ENCODE peak calls at places on chromosome 1, in four cellular contexts. B is cerebellum; S is amniotic stem cell; J is activated naive CD4-positive, alpha-beta T cell. Z is an unnamed sample.

GRCh38 chr1:223712184-223712855 is at the start of gene CAPN2:
- DNase-seq in J (no peak), S (peak), B (peak), Z (peak)

GRCh38 chr1:243623831-243624230 is 226.2 kb downstream of the AKT3 start:
- DNase-seq in S (no peak), B (no peak), J (no peak), Z (no peak)

GRCh38 chr1:58287894-58288623 is 258.5 kb downstream of the OMA1 start:
- DNase-seq in S (no peak), J (no peak), B (no peak), Z (no peak)

GRCh38 chr1:226985839-226986463 is 45.9 kb downstream of the COQ8A start:
- DNase-seq in J (no peak), S (no peak), B (no peak), Z (no peak)

GRCh38 chr1:228508253-228508652 is 21.1 kb downstream of the RNF187 start:
- DNase-seq in S (no peak), J (no peak), B (no peak), Z (no peak)

GRCh38 chr1:228407118-228408040 is 744 bp upstream of the TRIM11 start:
- DNase-seq in J (no peak), S (no peak), B (no peak), Z (no peak)

GRCh38 chr1:1853593-1854257 is 37.2 kb downstream of the GNB1 start:
- DNase-seq in J (no peak), B (no peak), S (no peak), Z (no peak)

GRCh38 chr1:48870596-48870995 is 93.9 kb upstream of the BEND5 start:
- DNase-seq in J (no peak), S (no peak), B (no peak), Z (peak)

GRCh38 chr1:155004352-155005075 is 1.9 kb downstream of the ZBTB7B start:
- DNase-seq in J (no peak), B (no peak), S (no peak), Z (no peak)

GRCh38 chr1:205936846-205937707 is 6.2 kb downstream of the SLC26A9 start:
- DNase-seq in S (no peak), B (no peak), J (no peak), Z (peak)

GRCh38 chr1:186828612-186829542 is at the start of gene PLA2G4A:
- DNase-seq in J (no peak), B (no peak), S (peak), Z (peak)

GRCh38 chr1:27593341-27594326 is 10.3 kb downstream of the AHDC1 start:
- DNase-seq in B (no peak), S (no peak), J (no peak), Z (no peak)

GRCh38 chr1:53799141-53799540 is 39.0 kb downstream of the NDC1 start:
- DNase-seq in J (no peak), B (no peak), S (no peak), Z (peak)

GRCh38 chr1:160578175-160578693 is 1.1 kb downstream of the CD84 start:
- DNase-seq in B (no peak), S (no peak), J (no peak), Z (no peak)

GRCh38 chr1:50422946-50423669 is at the start of gene DMRTA2:
- DNase-seq in B (peak), S (no peak), J (no peak), Z (no peak)

Z was measured in fibroblast of the aortic adventitia.